ENCODE peak calls at places on chromosome 13, in four cellular contexts. One of them, this sample, is unnamed.

GRCh38 chr13:47334173-47334572 is 437.3 kb upstream of the HTR2A start:
- DNase-seq in progenitor cell of endocrine pancreas: no peak
- DNase-seq in brain microvascular endothelial cell: peak; percentile 74
- DNase-seq in cardiac fibroblast: peak; percentile 72
- DNase-seq in this sample: no peak

GRCh38 chr13:112071902-112072530 is 5.1 kb downstream of the SOX1 start:
- DNase-seq in progenitor cell of endocrine pancreas: no peak
- DNase-seq in brain microvascular endothelial cell: no peak
- DNase-seq in cardiac fibroblast: no peak
- DNase-seq in this sample: no peak

GRCh38 chr13:31909889-31910551 is 121.6 kb upstream of the FRY start:
- DNase-seq in progenitor cell of endocrine pancreas: peak; percentile 25
- DNase-seq in brain microvascular endothelial cell: peak; percentile 31
- DNase-seq in cardiac fibroblast: peak; percentile 81
- DNase-seq in this sample: peak; percentile 60

GRCh38 chr13:53885997-53886396 is 857.4 kb downstream of the OLFM4 start:
- DNase-seq in progenitor cell of endocrine pancreas: no peak
- DNase-seq in brain microvascular endothelial cell: no peak
- DNase-seq in cardiac fibroblast: no peak
- DNase-seq in this sample: no peak

GRCh38 chr13:67967031-67967430 is 736.9 kb upstream of the PCDH9 start:
- DNase-seq in progenitor cell of endocrine pancreas: no peak
- DNase-seq in brain microvascular endothelial cell: no peak
- DNase-seq in cardiac fibroblast: no peak
- DNase-seq in this sample: no peak

GRCh38 chr13:35499131-35500051 is 22.9 kb upstream of the MAB21L1 start:
- DNase-seq in progenitor cell of endocrine pancreas: no peak
- DNase-seq in brain microvascular endothelial cell: no peak
- DNase-seq in cardiac fibroblast: no peak
- DNase-seq in this sample: no peak

GRCh38 chr13:49351871-49352270 is 92.0 kb downstream of the CAB39L start:
- DNase-seq in progenitor cell of endocrine pancreas: no peak
- DNase-seq in brain microvascular endothelial cell: no peak
- DNase-seq in cardiac fibroblast: peak; percentile 78
- DNase-seq in this sample: no peak

GRCh38 chr13:95492044-95492801 is 60.3 kb upstream of the CLDN10 start:
- DNase-seq in progenitor cell of endocrine pancreas: no peak
- DNase-seq in brain microvascular endothelial cell: no peak
- DNase-seq in cardiac fibroblast: no peak
- DNase-seq in this sample: no peak

GRCh38 chr13:24997367-24997967 is 98.5 kb upstream of the PABPC3 start:
- DNase-seq in progenitor cell of endocrine pancreas: no peak
- DNase-seq in brain microvascular endothelial cell: peak; percentile 44
- DNase-seq in cardiac fibroblast: peak; percentile 59
- DNase-seq in this sample: no peak

GRCh38 chr13:26973946-26974345 is 197.7 kb downstream of the USP12 start:
- DNase-seq in progenitor cell of endocrine pancreas: no peak
- DNase-seq in brain microvascular endothelial cell: no peak
- DNase-seq in cardiac fibroblast: no peak
- DNase-seq in this sample: no peak

GRCh38 chr13:98674968-98675528 is 77.4 kb downstream of the SLC15A1 start:
- DNase-seq in progenitor cell of endocrine pancreas: no peak
- DNase-seq in brain microvascular endothelial cell: no peak
- DNase-seq in cardiac fibroblast: no peak
- DNase-seq in this sample: no peak

GRCh38 chr13:25990801-25991200 is 61.0 kb downstream of the SHISA2 start:
- DNase-seq in progenitor cell of endocrine pancreas: no peak
- DNase-seq in brain microvascular endothelial cell: peak; percentile 42
- DNase-seq in cardiac fibroblast: peak; percentile 15
- DNase-seq in this sample: no peak

GRCh38 chr13:24716011-24716410 is 35.8 kb downstream of the ATP12A start:
- DNase-seq in progenitor cell of endocrine pancreas: no peak
- DNase-seq in brain microvascular endothelial cell: no peak
- DNase-seq in cardiac fibroblast: no peak
- DNase-seq in this sample: no peak

GRCh38 chr13:113034451-113035208 is 65.6 kb downstream of the MCF2L start:
- DNase-seq in progenitor cell of endocrine pancreas: no peak
- DNase-seq in brain microvascular endothelial cell: peak; percentile 24
- DNase-seq in cardiac fibroblast: peak; percentile 74
- DNase-seq in this sample: peak; percentile 40

GRCh38 chr13:59247166-59247565 is 916.6 kb downstream of the DIAPH3 start:
- DNase-seq in progenitor cell of endocrine pancreas: no peak
- DNase-seq in brain microvascular endothelial cell: no peak
- DNase-seq in cardiac fibroblast: peak; percentile 4
- DNase-seq in this sample: peak; percentile 83

GRCh38 chr13:98495627-98496238 is 81.2 kb downstream of the STK24 start:
- DNase-seq in progenitor cell of endocrine pancreas: no peak
- DNase-seq in brain microvascular endothelial cell: no peak
- DNase-seq in cardiac fibroblast: peak; percentile 32
- DNase-seq in this sample: no peak

GRCh38 chr13:72205773-72206172 is 338.8 kb upstream of the DACH1 start:
- DNase-seq in progenitor cell of endocrine pancreas: no peak
- DNase-seq in brain microvascular endothelial cell: no peak
- DNase-seq in cardiac fibroblast: peak; percentile 5
- DNase-seq in this sample: no peak

GRCh38 chr13:40152145-40152544 is 496.7 kb downstream of the COG6 start:
- DNase-seq in progenitor cell of endocrine pancreas: no peak
- DNase-seq in brain microvascular endothelial cell: peak; percentile 87
- DNase-seq in cardiac fibroblast: peak; percentile 97
- DNase-seq in this sample: no peak

GRCh38 chr13:114309806-114310410 is 4.4 kb upstream of the CHAMP1 start:
- DNase-seq in progenitor cell of endocrine pancreas: no peak
- DNase-seq in brain microvascular endothelial cell: no peak
- DNase-seq in cardiac fibroblast: no peak
- DNase-seq in this sample: no peak

GRCh38 chr13:23348270-23349126 is 85.0 kb downstream of the SACS start:
- DNase-seq in progenitor cell of endocrine pancreas: no peak
- DNase-seq in brain microvascular endothelial cell: no peak
- DNase-seq in cardiac fibroblast: peak; percentile 16
- DNase-seq in this sample: no peak

GRCh38 chr13:77579971-77580370 is 44.5 kb downstream of the SCEL start:
- DNase-seq in progenitor cell of endocrine pancreas: no peak
- DNase-seq in brain microvascular endothelial cell: no peak
- DNase-seq in cardiac fibroblast: no peak
- DNase-seq in this sample: no peak

GRCh38 chr13:76522083-76522755 is 364.0 kb downstream of the KCTD12 start:
- DNase-seq in progenitor cell of endocrine pancreas: no peak
- DNase-seq in brain microvascular endothelial cell: peak; percentile 9
- DNase-seq in cardiac fibroblast: no peak
- DNase-seq in this sample: no peak

GRCh38 chr13:42035905-42036521 is 12.4 kb upstream of the DGKH start:
- DNase-seq in progenitor cell of endocrine pancreas: no peak
- DNase-seq in brain microvascular endothelial cell: no peak
- DNase-seq in cardiac fibroblast: peak; percentile 25
- DNase-seq in this sample: no peak

GRCh38 chr13:91406619-91407018 is 8.2 kb downstream of the GPC5 start:
- DNase-seq in progenitor cell of endocrine pancreas: no peak
- DNase-seq in brain microvascular endothelial cell: peak; percentile 37
- DNase-seq in cardiac fibroblast: peak; percentile 65
- DNase-seq in this sample: no peak
- TF ChIP-seq CTCF in progenitor cell of endocrine pancreas: peak; percentile 50
- TF ChIP-seq CTCF in brain microvascular endothelial cell: peak; percentile 74
- TF ChIP-seq CTCF in cardiac fibroblast: peak; percentile 55
- TF ChIP-seq CTCF in this sample: peak; percentile 37

DNA sequence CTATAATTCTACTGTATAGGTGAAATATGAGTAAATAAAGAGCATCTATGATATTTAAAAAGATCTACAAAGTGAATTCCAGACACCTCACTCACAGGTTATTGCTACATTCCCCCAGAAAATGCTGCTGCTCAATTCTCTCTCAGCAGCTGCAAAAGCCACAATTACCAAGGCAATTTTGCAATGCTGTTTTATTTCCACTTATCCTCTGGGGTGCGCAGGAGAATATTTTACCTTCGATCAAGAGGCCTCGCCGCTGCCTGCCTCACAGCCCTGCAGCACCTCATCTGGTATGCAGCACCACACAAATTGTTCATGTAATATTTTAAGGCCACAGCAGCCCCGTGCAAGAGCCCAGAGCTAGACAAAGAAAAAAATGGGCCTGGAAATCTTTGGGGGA is 333.2 kb downstream of the DNAJC15 start:
- DNase-seq in progenitor cell of endocrine pancreas: no peak
- DNase-seq in brain microvascular endothelial cell: no peak
- DNase-seq in cardiac fibroblast: peak; percentile 46
- DNase-seq in this sample: no peak
- TF ChIP-seq CTCF in progenitor cell of endocrine pancreas: no peak
- TF ChIP-seq CTCF in brain microvascular endothelial cell: no peak
- TF ChIP-seq CTCF in cardiac fibroblast: no peak
- TF ChIP-seq CTCF in this sample: no peak

GRCh38 chr13:94123543-94123942 is 355.9 kb downstream of the DCT start:
- DNase-seq in progenitor cell of endocrine pancreas: no peak
- DNase-seq in brain microvascular endothelial cell: no peak
- DNase-seq in cardiac fibroblast: no peak
- DNase-seq in this sample: no peak

GRCh38 chr13:94121686-94122085 is 357.8 kb downstream of the DCT start:
- DNase-seq in progenitor cell of endocrine pancreas: no peak
- DNase-seq in brain microvascular endothelial cell: peak; percentile 89
- DNase-seq in cardiac fibroblast: peak; percentile 45
- DNase-seq in this sample: no peak

GRCh38 chr13:94122300-94122699 is 357.2 kb downstream of the DCT start:
- DNase-seq in progenitor cell of endocrine pancreas: no peak
- DNase-seq in brain microvascular endothelial cell: no peak
- DNase-seq in cardiac fibroblast: no peak
- DNase-seq in this sample: no peak

GRCh38 chr13:94120878-94121277 is 358.6 kb downstream of the DCT start:
- DNase-seq in progenitor cell of endocrine pancreas: no peak
- DNase-seq in brain microvascular endothelial cell: no peak
- DNase-seq in cardiac fibroblast: no peak
- DNase-seq in this sample: no peak

DNA sequence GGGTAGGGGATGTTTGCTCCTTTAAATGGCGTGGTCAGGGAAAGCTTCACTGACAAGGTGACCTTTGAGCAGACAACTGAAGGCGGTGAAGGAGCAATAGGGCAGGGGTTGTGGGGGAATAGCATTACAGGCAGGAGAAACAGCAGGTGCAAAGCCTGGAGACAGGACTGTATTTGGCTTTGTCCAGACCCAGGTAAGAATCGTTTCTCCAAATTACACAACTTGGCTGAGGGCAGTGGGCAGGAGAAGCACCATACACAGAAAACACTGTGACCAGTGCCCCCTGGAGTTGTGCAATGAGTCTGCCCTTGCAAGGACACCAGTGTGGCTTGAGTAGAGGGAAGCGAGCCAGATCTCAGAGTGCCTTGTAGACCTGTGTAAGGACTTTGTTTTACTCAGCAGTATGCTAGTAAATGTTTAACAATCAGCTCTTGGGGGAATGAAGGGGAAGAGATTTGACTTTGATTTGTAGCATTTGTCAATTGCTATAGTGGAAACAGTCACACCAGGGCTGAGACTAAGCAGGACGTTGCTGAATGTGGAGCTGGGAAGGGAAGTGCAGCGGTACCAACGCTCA is 360.0 kb downstream of the DCT start:
- DNase-seq in progenitor cell of endocrine pancreas: peak; percentile 32
- DNase-seq in brain microvascular endothelial cell: no peak
- DNase-seq in cardiac fibroblast: no peak
- DNase-seq in this sample: no peak
- TF ChIP-seq CTCF in progenitor cell of endocrine pancreas: peak; percentile 57
- TF ChIP-seq CTCF in brain microvascular endothelial cell: no peak
- TF ChIP-seq CTCF in cardiac fibroblast: no peak
- TF ChIP-seq CTCF in this sample: no peak

GRCh38 chr13:51583875-51584730 is at the start of gene WDFY2:
- DNase-seq in progenitor cell of endocrine pancreas: peak; percentile 99
- DNase-seq in brain microvascular endothelial cell: peak; percentile 100
- DNase-seq in cardiac fibroblast: peak; percentile 100
- DNase-seq in this sample: peak; percentile 100
- TF ChIP-seq CTCF in progenitor cell of endocrine pancreas: no peak
- TF ChIP-seq CTCF in brain microvascular endothelial cell: no peak
- TF ChIP-seq CTCF in cardiac fibroblast: no peak
- TF ChIP-seq CTCF in this sample: peak; percentile 4

GRCh38 chr13:20136781-20137703 is 23.8 kb downstream of the GJA3 start:
- DNase-seq in progenitor cell of endocrine pancreas: peak; percentile 39
- DNase-seq in brain microvascular endothelial cell: no peak
- DNase-seq in cardiac fibroblast: no peak
- DNase-seq in this sample: no peak
- TF ChIP-seq CTCF in progenitor cell of endocrine pancreas: peak; percentile 58
- TF ChIP-seq CTCF in brain microvascular endothelial cell: peak; percentile 67
- TF ChIP-seq CTCF in cardiac fibroblast: peak; percentile 40
- TF ChIP-seq CTCF in this sample: no peak

GRCh38 chr13:28059214-28059613 is 41.2 kb downstream of the FLT3 start:
- DNase-seq in progenitor cell of endocrine pancreas: no peak
- DNase-seq in brain microvascular endothelial cell: peak; percentile 7
- DNase-seq in cardiac fibroblast: peak; percentile 48
- DNase-seq in this sample: no peak
- TF ChIP-seq CTCF in progenitor cell of endocrine pancreas: peak; percentile 47
- TF ChIP-seq CTCF in brain microvascular endothelial cell: peak; percentile 58
- TF ChIP-seq CTCF in cardiac fibroblast: peak; percentile 47
- TF ChIP-seq CTCF in this sample: peak; percentile 27

GRCh38 chr13:45464141-45464686 is 525 bp upstream of the COG3 start:
- DNase-seq in progenitor cell of endocrine pancreas: no peak
- DNase-seq in brain microvascular endothelial cell: no peak
- DNase-seq in cardiac fibroblast: no peak
- DNase-seq in this sample: no peak
- TF ChIP-seq CTCF in progenitor cell of endocrine pancreas: no peak
- TF ChIP-seq CTCF in brain microvascular endothelial cell: peak; percentile 62
- TF ChIP-seq CTCF in cardiac fibroblast: peak; percentile 51
- TF ChIP-seq CTCF in this sample: no peak

GRCh38 chr13:110915057-110915873 is at the start of gene ANKRD10:
- DNase-seq in progenitor cell of endocrine pancreas: peak; percentile 99
- DNase-seq in brain microvascular endothelial cell: peak; percentile 99
- DNase-seq in cardiac fibroblast: peak; percentile 98
- DNase-seq in this sample: peak; percentile 99

GRCh38 chr13:110912651-110913051 is 2.2 kb downstream of the ANKRD10 start:
- DNase-seq in progenitor cell of endocrine pancreas: no peak
- DNase-seq in brain microvascular endothelial cell: peak; percentile 38
- DNase-seq in cardiac fibroblast: peak; percentile 89
- DNase-seq in this sample: no peak

GRCh38 chr13:110913322-110913721 is 1.5 kb downstream of the ANKRD10 start:
- DNase-seq in progenitor cell of endocrine pancreas: no peak
- DNase-seq in brain microvascular endothelial cell: no peak
- DNase-seq in cardiac fibroblast: peak; percentile 17
- DNase-seq in this sample: no peak

GRCh38 chr13:110914293-110915056 is 394 bp downstream of the ANKRD10 start:
- DNase-seq in progenitor cell of endocrine pancreas: peak; percentile 69
- DNase-seq in brain microvascular endothelial cell: peak; percentile 55
- DNase-seq in cardiac fibroblast: peak; percentile 78
- DNase-seq in this sample: peak; percentile 93

GRCh38 chr13:110913911-110914292 is 967 bp downstream of the ANKRD10 start:
- DNase-seq in progenitor cell of endocrine pancreas: no peak
- DNase-seq in brain microvascular endothelial cell: no peak
- DNase-seq in cardiac fibroblast: no peak
- DNase-seq in this sample: no peak
- TF ChIP-seq CTCF in progenitor cell of endocrine pancreas: no peak
- TF ChIP-seq CTCF in brain microvascular endothelial cell: no peak
- TF ChIP-seq CTCF in cardiac fibroblast: no peak
- TF ChIP-seq CTCF in this sample: no peak

GRCh38 chr13:33351324-33351723 is 65.8 kb upstream of the STARD13 start:
- DNase-seq in progenitor cell of endocrine pancreas: no peak
- DNase-seq in brain microvascular endothelial cell: peak; percentile 62
- DNase-seq in cardiac fibroblast: peak; percentile 83
- DNase-seq in this sample: no peak
- TF ChIP-seq CTCF in progenitor cell of endocrine pancreas: no peak
- TF ChIP-seq CTCF in brain microvascular endothelial cell: peak; percentile 40
- TF ChIP-seq CTCF in cardiac fibroblast: peak; percentile 36
- TF ChIP-seq CTCF in this sample: peak; percentile 17

GRCh38 chr13:52846567-52847321 is 1.7 kb downstream of the PCDH8 start:
- DNase-seq in progenitor cell of endocrine pancreas: peak; percentile 90
- DNase-seq in brain microvascular endothelial cell: no peak
- DNase-seq in cardiac fibroblast: no peak
- DNase-seq in this sample: peak; percentile 65
- TF ChIP-seq CTCF in progenitor cell of endocrine pancreas: peak; percentile 72
- TF ChIP-seq CTCF in brain microvascular endothelial cell: peak; percentile 36
- TF ChIP-seq CTCF in cardiac fibroblast: peak; percentile 3
- TF ChIP-seq CTCF in this sample: peak; percentile 33